ENCODE peak calls at places on chromosomes 5 and 9, in eight cellular contexts. Q is WERI-Rb-1, R is fibroblast of villous mesenchyme, O is heart right ventricle, H is choroid plexus epithelial cell, Z is heart left ventricle, J is B cell, X is uterus. F is an unnamed sample.

GRCh38 chr9:125985142-125985997 is 238.2 kb downstream of the PBX3 start:
- DNase-seq in Q (no peak), R (no peak), O (no peak), H (no peak), Z (no peak), J (no peak), X (no peak), F (peak; percentile 49)

GRCh38 chr9:35907732-35908483 is 1.4 kb upstream of the SPAAR start:
- DNase-seq in Q (peak; percentile 39), R (peak; percentile 93), O (peak; percentile 77), H (peak; percentile 73), Z (peak; percentile 76), J (no peak), X (peak; percentile 88), F (no peak)

GRCh38 chr9:127531676-127532075 is 80.4 kb downstream of the LRSAM1 start:
- DNase-seq in Q (no peak), R (no peak), O (no peak), H (no peak), Z (no peak), J (no peak), X (no peak), F (no peak)

GRCh38 chr9:86263876-86264275 is 4.4 kb upstream of the C9orf153 start:
- DNase-seq in Q (no peak), R (no peak), O (no peak), H (no peak), Z (no peak), J (no peak), X (no peak), F (no peak)

GRCh38 chr5:56449071-56449470 is 215.9 kb upstream of the ANKRD55 start:
- DNase-seq in Q (no peak), R (no peak), O (no peak), H (no peak), Z (no peak), J (no peak), X (no peak), F (no peak)

GRCh38 chr9:113675475-113675941 is 200.6 kb upstream of the ZNF618 start:
- DNase-seq in Q (no peak), R (peak; percentile 89), O (peak; percentile 66), H (peak; percentile 91), Z (peak; percentile 67), J (no peak), X (peak; percentile 52), F (no peak)

GRCh38 chr5:117486879-117487391 is 912.3 kb upstream of the SEMA6A start:
- DNase-seq in Q (no peak), R (no peak), O (no peak), H (no peak), Z (no peak), J (no peak), X (no peak), F (no peak)

GRCh38 chr9:80320916-80321315 is 749.2 kb downstream of the TLE4 start:
- DNase-seq in Q (no peak), R (no peak), O (no peak), H (peak; percentile 69), Z (no peak), J (no peak), X (no peak), F (no peak)

GRCh38 chr9:124776952-124777645 is at the start of gene OLFML2A:
- DNase-seq in Q (peak; percentile 78), R (no peak), O (peak; percentile 47), H (no peak), Z (peak; percentile 49), J (peak; percentile 64), X (no peak), F (no peak)

GRCh38 chr5:164346785-164347630 is 841.6 kb downstream of the MAT2B start:
- DNase-seq in Q (no peak), R (no peak), O (no peak), H (no peak), Z (no peak), J (no peak), X (no peak), F (no peak)

GRCh38 chr5:110063640-110064592 is 374.2 kb downstream of the MAN2A1 start:
- DNase-seq in Q (no peak), R (peak; percentile 16), O (no peak), H (peak; percentile 68), Z (no peak), J (no peak), X (no peak), F (no peak)

GRCh38 chr9:12085401-12085800 is 607.8 kb upstream of the TYRP1 start:
- DNase-seq in Q (no peak), R (no peak), O (no peak), H (no peak), Z (no peak), J (no peak), X (no peak), F (no peak)

GRCh38 chr5:150595466-150596031 is 44.9 kb upstream of the SYNPO start:
- DNase-seq in Q (no peak), R (peak; percentile 84), O (no peak), H (peak; percentile 54), Z (peak; percentile 69), J (no peak), X (no peak), F (no peak)

GRCh38 chr9:17824191-17824926 is 245.5 kb downstream of the SH3GL2 start:
- DNase-seq in Q (no peak), R (no peak), O (no peak), H (peak; percentile 7), Z (no peak), J (no peak), X (no peak), F (no peak)

GRCh38 chr5:115419794-115420585 is 123.5 kb upstream of the CCDC112 start:
- DNase-seq in Q (no peak), R (peak; percentile 87), O (no peak), H (peak; percentile 96), Z (no peak), J (no peak), X (no peak), F (no peak)

GRCh38 chr5:145797336-145797735 is 37.8 kb downstream of the PRELID2 start:
- DNase-seq in Q (no peak), R (peak; percentile 42), O (no peak), H (peak; percentile 58), Z (no peak), J (no peak), X (no peak), F (no peak)

GRCh38 chr5:73851782-73852181 is 225.8 kb downstream of the ARHGEF28 start:
- DNase-seq in Q (no peak), R (no peak), O (no peak), H (no peak), Z (no peak), J (no peak), X (no peak), F (no peak)

GRCh38 chr9:92406506-92406905 is 2.1 kb upstream of the OGN start:
- DNase-seq in Q (no peak), R (peak; percentile 16), O (no peak), H (peak; percentile 82), Z (peak; percentile 46), J (peak; percentile 64), X (no peak), F (no peak)

GRCh38 chr5:173581408-173582197 is 34.8 kb downstream of the BOD1 start:
- DNase-seq in Q (peak; percentile 77), R (peak; percentile 42), O (peak; percentile 45), H (peak; percentile 48), Z (no peak), J (peak; percentile 42), X (no peak), F (no peak)

GRCh38 chr5:146514575-146514974 is 1.4 kb downstream of the GPR151 start:
- DNase-seq in Q (no peak), R (no peak), O (no peak), H (no peak), Z (no peak), J (no peak), X (no peak), F (no peak)

GRCh38 chr9:87137718-87138117 is 190.4 kb upstream of the GAS1 start:
- DNase-seq in Q (no peak), R (no peak), O (no peak), H (no peak), Z (no peak), J (no peak), X (no peak), F (no peak)

GRCh38 chr9:124855566-124855943 is 2.3 kb downstream of the WDR38 start:
- DNase-seq in Q (no peak), R (no peak), O (no peak), H (no peak), Z (no peak), J (no peak), X (no peak), F (no peak)

GRCh38 chr5:169626779-169627178 is 10.3 kb upstream of the DOCK2 start:
- DNase-seq in Q (no peak), R (peak; percentile 65), O (no peak), H (peak; percentile 94), Z (no peak), J (no peak), X (no peak), F (no peak)

GRCh38 chr9:119961774-119962408 is 592.7 kb upstream of the BRINP1 start:
- DNase-seq in Q (peak; percentile 42), R (peak; percentile 21), O (peak; percentile 29), H (peak; percentile 48), Z (no peak), J (no peak), X (no peak), F (no peak)

GRCh38 chr5:153469423-153469822 is 21.0 kb upstream of the GRIA1 start:
- DNase-seq in Q (no peak), R (no peak), O (no peak), H (no peak), Z (no peak), J (no peak), X (no peak), F (no peak)

GRCh38 chr5:159104058-159104651 is 4.4 kb upstream of the EBF1 start:
- DNase-seq in Q (peak; percentile 70), R (peak; percentile 38), O (peak; percentile 43), H (peak; percentile 68), Z (no peak), J (peak; percentile 27), X (peak; percentile 47), F (no peak)

GRCh38 chr9:74066605-74067004 is 430.5 kb upstream of the RORB start:
- DNase-seq in Q (no peak), R (no peak), O (no peak), H (no peak), Z (no peak), J (no peak), X (no peak), F (no peak)

GRCh38 chr5:39986614-39987013 is 561.8 kb upstream of the DAB2 start:
- DNase-seq in Q (no peak), R (no peak), O (no peak), H (peak; percentile 8), Z (no peak), J (no peak), X (no peak), F (no peak)
- TF ChIP-seq CTCF in Q (no peak), R (peak; percentile 9), O (no peak), H (no peak), Z (no peak), J (no peak), X (no peak), F (no peak)

GRCh38 chr5:87300176-87300575 is 32.5 kb downstream of the RASA1 start:
- DNase-seq in Q (no peak), R (no peak), O (no peak), H (peak; percentile 8), Z (no peak), J (no peak), X (no peak), F (no peak)
- TF ChIP-seq CTCF in Q (no peak), R (no peak), O (no peak), H (no peak), Z (no peak), J (no peak), X (no peak), F (no peak)

GRCh38 chr9:95736370-95736769 is 139.1 kb upstream of the ERCC6L2 start:
- DNase-seq in Q (peak; percentile 43), R (no peak), O (no peak), H (peak; percentile 36), Z (no peak), J (no peak), X (no peak), F (no peak)
- TF ChIP-seq CTCF in Q (peak; percentile 70), R (peak; percentile 55), O (no peak), H (peak; percentile 69), Z (no peak), J (no peak), X (no peak), F (peak; percentile 71)

GRCh38 chr5:176619569-176620332 is 9.8 kb upstream of the GPRIN1 start:
- DNase-seq in Q (no peak), R (no peak), O (no peak), H (no peak), Z (no peak), J (no peak), X (no peak), F (no peak)
- TF ChIP-seq CTCF in Q (no peak), R (no peak), O (no peak), H (no peak), Z (no peak), J (no peak), X (no peak), F (peak; percentile 6)